ENCODE peak calls at places on chromosomes 5 and 9, in four cellular contexts. One of them, this sample, is unnamed. For H3K79me2, the result is how much of the 10 kb centered on the place peaks cover.

GRCh38 chr5:159104759-159105317 is 5.1 kb upstream of the EBF1 start:
- DNase-seq in H9: no peak
- DNase-seq in H1: no peak
- DNase-seq in trophoblast cell: no peak
- DNase-seq in this sample: no peak

GRCh38 chr5:59893436-59894227 is at the start of gene PDE4D:
- DNase-seq in H9: peak
- DNase-seq in H1: peak
- DNase-seq in trophoblast cell: peak
- DNase-seq in this sample: peak

GRCh38 chr9:95552814-95553546 is 36.2 kb upstream of the PTCH1 start:
- DNase-seq in H9: peak
- DNase-seq in H1: peak
- DNase-seq in trophoblast cell: no peak
- DNase-seq in this sample: peak

GRCh38 chr9:36023260-36024048 is 13.3 kb upstream of the RECK start:
- DNase-seq in H9: peak
- DNase-seq in H1: no peak
- DNase-seq in trophoblast cell: peak
- DNase-seq in this sample: peak

GRCh38 chr5:127031147-127031862 is 947 bp upstream of the MARCHF3 start:
- DNase-seq in H9: peak
- DNase-seq in H1: no peak
- DNase-seq in trophoblast cell: no peak
- DNase-seq in this sample: no peak

GRCh38 chr5:159912033-159912800 is 4.1 kb upstream of the ADRA1B start:
- DNase-seq in H9: no peak
- DNase-seq in H1: no peak
- DNase-seq in trophoblast cell: peak
- DNase-seq in this sample: peak

GRCh38 chr9:123470121-123470851 is 114.3 kb downstream of the CRB2 start:
- DNase-seq in H9: no peak
- DNase-seq in H1: no peak
- DNase-seq in trophoblast cell: peak
- DNase-seq in this sample: peak

GRCh38 chr9:91412895-91413294 is 10.7 kb downstream of the NFIL3 start:
- DNase-seq in H9: no peak
- DNase-seq in H1: no peak
- DNase-seq in trophoblast cell: no peak
- DNase-seq in this sample: no peak

GRCh38 chr9:94714494-94714893 is 12.0 kb upstream of the AOPEP start:
- DNase-seq in H9: no peak
- DNase-seq in H1: no peak
- DNase-seq in trophoblast cell: no peak
- DNase-seq in this sample: no peak

GRCh38 chr9:4983541-4984165 is 1.4 kb upstream of the JAK2 start:
- DNase-seq in H9: no peak
- DNase-seq in H1: no peak
- DNase-seq in trophoblast cell: peak
- DNase-seq in this sample: peak

GRCh38 chr9:119991797-119992196 is 588.2 kb downstream of the CDK5RAP2 start:
- DNase-seq in H9: no peak
- DNase-seq in H1: no peak
- DNase-seq in trophoblast cell: no peak
- DNase-seq in this sample: no peak

GRCh38 chr5:1760656-1761452 is 38.8 kb downstream of the MRPL36 start:
- DNase-seq in H9: peak
- DNase-seq in H1: no peak
- DNase-seq in trophoblast cell: no peak
- DNase-seq in this sample: no peak

GRCh38 chr9:121926417-121926816 is 166.7 kb downstream of the TTLL11 start:
- DNase-seq in H9: no peak
- DNase-seq in H1: no peak
- DNase-seq in trophoblast cell: no peak
- DNase-seq in this sample: no peak

GRCh38 chr9:10251490-10251889 is 361.3 kb downstream of the PTPRD start:
- DNase-seq in H9: no peak
- DNase-seq in H1: no peak
- DNase-seq in trophoblast cell: no peak
- DNase-seq in this sample: no peak

GRCh38 chr5:43007911-43008368 is 32.2 kb downstream of the ANXA2R start:
- DNase-seq in H9: peak
- DNase-seq in H1: no peak
- DNase-seq in trophoblast cell: peak
- DNase-seq in this sample: peak

GRCh38 chr5:125408582-125409069 is 662.2 kb upstream of the ZNF608 start:
- DNase-seq in H9: no peak
- DNase-seq in H1: no peak
- DNase-seq in trophoblast cell: no peak
- DNase-seq in this sample: no peak

GRCh38 chr5:178118345-178118744 is 5.0 kb downstream of the N4BP3 start:
- DNase-seq in H9: no peak
- DNase-seq in H1: no peak
- DNase-seq in trophoblast cell: no peak
- DNase-seq in this sample: no peak

GRCh38 chr5:136090319-136090718 is 42.3 kb upstream of the SMAD5 start:
- DNase-seq in H9: no peak
- DNase-seq in H1: no peak
- DNase-seq in trophoblast cell: no peak
- DNase-seq in this sample: no peak

GRCh38 chr5:93717162-93717561 is 24.2 kb downstream of the POU5F2 start:
- DNase-seq in H9: no peak
- DNase-seq in H1: no peak
- DNase-seq in trophoblast cell: no peak
- DNase-seq in this sample: no peak

GRCh38 chr5:150303070-150303595 is 428 bp upstream of the ARSI start:
- DNase-seq in H9: peak
- DNase-seq in H1: no peak
- DNase-seq in trophoblast cell: no peak
- DNase-seq in this sample: peak

GRCh38 chr9:134321571-134321930 is 4.7 kb upstream of the RXRA start:
- DNase-seq in H9: no peak
- DNase-seq in H1: no peak
- DNase-seq in trophoblast cell: no peak
- DNase-seq in this sample: no peak

GRCh38 chr9:101455656-101456235 is 20.2 kb upstream of the ALDOB start:
- DNase-seq in H9: no peak
- DNase-seq in H1: no peak
- DNase-seq in trophoblast cell: no peak
- DNase-seq in this sample: no peak

GRCh38 chr9:90802534-90802933 is 915 bp downstream of the SYK start:
- DNase-seq in H9: no peak
- DNase-seq in H1: no peak
- DNase-seq in trophoblast cell: no peak
- DNase-seq in this sample: no peak

GRCh38 chr5:42944989-42945388 is 95.1 kb downstream of the ANXA2R start:
- DNase-seq in H9: no peak
- DNase-seq in H1: no peak
- DNase-seq in trophoblast cell: no peak
- DNase-seq in this sample: peak

GRCh38 chr9:84953252-84953773 is 283.8 kb downstream of the NTRK2 start:
- DNase-seq in H9: no peak
- DNase-seq in H1: no peak
- DNase-seq in trophoblast cell: no peak
- DNase-seq in this sample: peak
- H3K79me2 ChIP-seq in H9: under half
- H3K79me2 ChIP-seq in H1: under half
- H3K79me2 ChIP-seq in trophoblast cell: under half
- H3K79me2 ChIP-seq in this sample: under half

GRCh38 chr9:99013550-99013949 is 69.8 kb downstream of the COL15A1 start:
- DNase-seq in H9: no peak
- DNase-seq in H1: no peak
- DNase-seq in trophoblast cell: no peak
- DNase-seq in this sample: no peak

GRCh38 chr9:99016681-99017387 is 73.1 kb downstream of the COL15A1 start:
- DNase-seq in H9: no peak
- DNase-seq in H1: no peak
- DNase-seq in trophoblast cell: no peak
- DNase-seq in this sample: no peak

GRCh38 chr9:99018653-99019052 is 74.9 kb downstream of the COL15A1 start:
- DNase-seq in H9: no peak
- DNase-seq in H1: no peak
- DNase-seq in trophoblast cell: no peak
- DNase-seq in this sample: no peak

GRCh38 chr9:99015448-99015847 is 71.7 kb downstream of the COL15A1 start:
- DNase-seq in H9: no peak
- DNase-seq in H1: no peak
- DNase-seq in trophoblast cell: no peak
- DNase-seq in this sample: no peak

DNA sequence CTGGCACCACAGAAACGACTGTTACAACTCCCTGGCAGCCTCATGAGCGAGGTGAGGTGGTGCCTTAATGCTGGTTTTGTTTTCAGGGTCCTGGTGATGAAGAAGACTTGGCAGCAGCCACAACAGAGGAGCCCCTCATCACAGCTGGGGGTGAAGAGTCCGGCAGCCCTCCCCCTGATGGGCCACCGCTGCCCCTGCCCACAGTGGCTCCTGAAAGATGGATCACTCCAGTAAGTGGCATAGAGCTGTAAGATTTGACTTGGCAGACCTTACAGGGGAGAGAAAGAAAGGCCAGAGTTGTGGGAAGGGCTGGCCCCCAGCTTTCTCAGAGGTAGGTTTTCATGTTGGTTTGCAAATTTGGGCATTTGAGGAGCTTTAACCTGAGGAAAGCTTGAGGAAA is 72.2 kb downstream of the COL15A1 start:
- DNase-seq in H9: no peak
- DNase-seq in H1: no peak
- DNase-seq in trophoblast cell: no peak
- DNase-seq in this sample: no peak
- H2BK5ac ChIP-seq in H9: no peak
- H2BK5ac ChIP-seq in H1: no peak
- H2BK5ac ChIP-seq in trophoblast cell: no peak
- H2BK5ac ChIP-seq in this sample: no peak

GRCh38 chr5:61371474-61371873 is 39.4 kb downstream of the ZSWIM6 start:
- DNase-seq in H9: no peak
- DNase-seq in H1: no peak
- DNase-seq in trophoblast cell: peak
- DNase-seq in this sample: peak

GRCh38 chr5:61366841-61367240 is 34.8 kb downstream of the ZSWIM6 start:
- DNase-seq in H9: no peak
- DNase-seq in H1: no peak
- DNase-seq in trophoblast cell: no peak
- DNase-seq in this sample: no peak

GRCh38 chr5:61370496-61370895 is 38.4 kb downstream of the ZSWIM6 start:
- DNase-seq in H9: no peak
- DNase-seq in H1: no peak
- DNase-seq in trophoblast cell: no peak
- DNase-seq in this sample: no peak
- H3K79me2 ChIP-seq in H9: under half
- H3K79me2 ChIP-seq in H1: under half
- H3K79me2 ChIP-seq in trophoblast cell: under half
- H3K79me2 ChIP-seq in this sample: under half

DNA sequence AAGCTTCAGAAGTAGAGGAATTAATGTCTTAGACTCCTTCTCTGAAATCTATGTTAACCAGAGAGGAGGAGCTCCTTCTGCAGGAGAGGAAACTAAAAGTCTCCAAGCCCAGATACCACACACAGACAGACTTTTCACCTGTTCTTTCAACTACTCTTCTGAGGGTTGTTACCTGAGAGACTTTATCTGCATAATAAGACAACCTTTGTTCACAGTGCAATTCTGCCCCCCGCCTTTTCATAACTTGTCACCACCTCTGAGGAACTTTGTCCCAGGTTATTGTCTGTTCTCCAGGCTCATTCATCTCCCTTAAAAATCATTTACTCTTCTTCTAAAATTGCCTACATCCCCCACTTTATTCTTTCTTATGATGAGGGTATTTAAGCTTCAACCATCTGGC is 9.4 kb upstream of the GALNT10 start:
- DNase-seq in H9: no peak
- DNase-seq in H1: no peak
- DNase-seq in trophoblast cell: no peak
- DNase-seq in this sample: no peak
- H2BK5ac ChIP-seq in H9: no peak
- H2BK5ac ChIP-seq in H1: no peak
- H2BK5ac ChIP-seq in trophoblast cell: no peak
- H2BK5ac ChIP-seq in this sample: no peak